ENCODE peak calls at places on chromosome X, in four cellular contexts. I, A, B and T are unnamed samples. For H3K9me3, the result is how much of the 10 kb centered on the place peaks cover.

GRCh38 chrX:141341341-141341740 is 99.0 kb upstream of the SPANXC start:
- DNase-seq in I (no peak), B (no peak), A (no peak), T (peak)

GRCh38 chrX:150602296-150602695 is 33.9 kb downstream of the MTM1 start:
- DNase-seq in A (no peak), I (no peak), B (no peak), T (no peak)

GRCh38 chrX:107766470-107767140 is 9.0 kb downstream of the TSC22D3 start:
- DNase-seq in I (no peak), A (no peak), B (no peak), T (no peak)

GRCh38 chrX:24341795-24342194 is 18.6 kb upstream of the SUPT20HL1 start:
- DNase-seq in I (no peak), A (no peak), B (no peak), T (no peak)

GRCh38 chrX:34879876-34880275 is 62.7 kb upstream of the FAM47B start:
- DNase-seq in B (no peak), I (no peak), A (no peak), T (no peak)

GRCh38 chrX:154097003-154097596 is 417 bp downstream of the MECP2 start:
- DNase-seq in B (no peak), A (peak), I (peak), T (no peak)

GRCh38 chrX:105460366-105460765 is 239.9 kb upstream of the TEX13A start:
- DNase-seq in I (no peak), B (no peak), A (no peak), T (no peak)

GRCh38 chrX:153055827-153056748 is at the start of gene PNMA3:
- DNase-seq in A (no peak), B (no peak), I (no peak), T (no peak)

GRCh38 chrX:41923925-41924693 is 755 bp upstream of the CASK start:
- DNase-seq in B (peak), A (no peak), I (peak), T (no peak)

GRCh38 chrX:57528670-57529255 is 63.0 kb upstream of the ZXDB start:
- DNase-seq in I (peak), B (no peak), A (peak), T (peak)
- TF ChIP-seq TCF7L2 in I (no peak), B (no peak), A (no peak), T (no peak)

GRCh38 chrX:40105791-40106676 is 8.3 kb upstream of the BCOR start:
- DNase-seq in B (no peak), A (no peak), I (peak), T (no peak)

GRCh38 chrX:40103565-40104323 is 6.0 kb upstream of the BCOR start:
- DNase-seq in I (peak), A (no peak), B (no peak), T (no peak)

GRCh38 chrX:40106677-40107290 is 9.0 kb upstream of the BCOR start:
- DNase-seq in B (no peak), A (no peak), I (no peak), T (no peak)

GRCh38 chrX:40104649-40105015 is 6.9 kb upstream of the BCOR start:
- DNase-seq in I (peak), B (no peak), A (no peak), T (no peak)

DNA sequence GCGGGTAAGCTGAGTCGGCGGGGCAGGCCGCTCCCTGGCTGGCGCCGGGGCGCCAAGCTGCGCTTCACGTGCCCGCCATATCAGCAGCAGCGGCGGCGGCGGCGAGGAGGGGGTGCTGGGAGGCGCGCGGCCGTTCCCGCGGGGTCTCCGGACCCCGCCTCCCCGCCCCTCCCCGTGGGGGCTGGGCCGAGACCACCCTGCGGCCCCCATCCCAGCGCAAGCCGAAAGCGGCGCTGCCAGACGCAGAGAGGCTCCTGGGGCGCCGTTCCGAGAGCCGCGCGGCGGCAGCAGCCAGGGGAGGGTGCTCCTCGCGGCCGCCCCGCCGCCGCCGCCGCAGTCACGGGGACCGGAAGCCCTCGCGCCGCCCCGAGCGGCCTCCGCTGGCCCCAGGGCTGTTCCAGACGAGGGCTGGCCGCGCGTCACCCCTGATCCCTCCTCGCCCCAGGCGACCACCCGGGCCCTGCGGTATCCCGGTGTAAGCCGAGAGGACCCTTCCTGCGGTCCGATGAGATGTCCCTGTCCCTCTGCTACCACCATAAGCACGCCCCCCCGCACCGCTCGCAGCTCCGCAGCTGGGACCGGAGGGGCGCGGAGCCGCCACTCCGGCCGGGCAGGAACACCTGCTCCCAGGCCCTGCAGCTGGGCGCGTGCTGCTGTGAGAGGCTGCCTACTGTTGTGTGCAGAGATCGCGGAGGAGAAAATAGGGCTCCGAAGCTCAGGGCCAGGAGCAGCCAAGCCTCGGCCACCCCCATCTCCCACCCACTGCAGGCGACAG is 7.4 kb upstream of the BCOR start:
- DNase-seq in I (peak), B (no peak), A (no peak), T (no peak)
- TF ChIP-seq SIN3A in I (no peak), B (no peak), A (no peak), T (no peak)

DNA sequence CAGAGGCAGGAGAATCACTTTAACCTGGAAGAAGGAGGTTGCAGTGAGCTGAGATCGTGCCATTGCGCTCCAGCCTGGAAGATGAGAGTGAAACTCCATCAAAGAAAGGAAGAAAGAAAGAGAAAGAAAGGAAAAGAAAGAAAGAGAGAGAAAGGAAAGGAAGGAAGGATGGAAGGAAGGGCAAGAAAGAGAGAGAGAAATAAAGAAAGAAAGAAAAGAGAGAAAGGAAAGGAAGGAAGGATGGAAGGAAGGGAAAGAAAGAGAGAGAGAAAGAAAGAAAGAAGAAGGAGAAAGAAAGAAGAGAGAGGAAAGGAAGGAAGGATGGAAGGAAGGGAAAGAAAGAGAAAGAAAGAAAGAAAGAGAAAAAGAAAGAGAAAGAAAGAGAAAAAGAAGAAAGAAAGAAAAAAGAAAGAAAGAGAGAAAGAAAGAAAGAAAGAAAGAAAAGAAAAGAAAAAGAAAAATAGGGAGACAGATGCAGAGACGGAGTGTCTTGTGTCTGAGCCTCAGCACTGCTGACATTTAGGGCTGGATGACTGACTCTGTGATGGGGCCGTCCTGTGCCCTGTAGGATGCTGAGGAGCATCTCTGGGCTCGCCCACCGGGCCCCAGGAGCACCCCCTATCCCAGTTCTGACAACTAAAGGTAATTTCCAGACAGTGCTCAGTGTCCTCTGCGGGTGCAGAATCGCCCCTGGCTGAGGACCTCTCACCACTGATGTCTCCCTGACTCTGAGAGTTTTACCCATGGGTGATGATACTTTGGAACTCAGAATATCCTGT is 61.7 kb downstream of the CRLF2 start:
- DNase-seq in A (no peak), B (no peak), I (no peak), T (no peak)
- H3K9me3 ChIP-seq in A (under half), B (under half), I (under half), T (under half)

DNA sequence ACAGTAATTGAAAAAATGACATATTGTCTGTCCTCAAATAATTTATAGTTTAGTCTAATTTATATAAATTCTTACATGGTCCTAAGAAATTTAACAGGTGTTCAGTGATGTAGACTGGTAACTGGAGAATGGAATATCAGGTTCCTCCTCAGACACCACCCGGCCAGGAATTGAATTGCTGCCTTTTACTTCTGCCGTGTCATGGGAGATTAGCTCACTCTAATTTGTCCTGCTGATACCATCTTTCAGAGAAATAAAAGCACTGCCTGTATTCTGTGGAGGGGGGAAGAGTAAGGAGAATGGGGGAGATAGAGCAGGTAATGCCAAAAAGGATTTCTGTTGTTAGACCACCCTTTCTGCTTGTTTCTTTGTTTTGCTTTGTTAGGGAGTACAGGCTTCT is 125.2 kb upstream of the KLHL4 start:
- DNase-seq in B (no peak), A (no peak), I (peak), T (no peak)
- TF ChIP-seq TCF7L2 in B (no peak), A (no peak), I (no peak), T (no peak)

DNA sequence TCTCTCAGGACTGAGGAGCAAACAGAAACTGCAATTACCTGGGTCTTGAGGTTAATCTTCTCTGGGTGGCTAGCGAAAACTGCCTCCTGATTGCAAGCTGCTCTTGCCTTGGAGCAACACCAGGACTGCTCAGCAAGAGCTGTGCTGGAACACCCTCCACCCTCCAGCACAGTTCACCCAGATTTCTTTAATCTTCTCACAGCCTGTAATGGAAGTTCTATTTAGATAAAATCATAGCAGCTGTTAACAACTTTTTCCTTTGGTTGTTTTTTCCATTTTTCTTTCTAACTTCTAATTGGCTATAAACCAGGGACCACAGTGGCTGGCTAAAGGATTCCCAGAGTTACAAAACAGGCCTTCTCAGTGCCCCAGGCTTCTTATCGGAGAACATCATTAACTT is 36.3 kb downstream of the OPHN1 start:
- DNase-seq in I (no peak), A (no peak), B (no peak), T (no peak)
- TF ChIP-seq SIN3A in I (no peak), A (no peak), B (no peak), T (no peak)

GRCh38 chrX:32293962-32294708 is 917.2 kb downstream of the DMD start:
- DNase-seq in A (no peak), B (no peak), I (no peak), T (no peak)
- H3K9me3 ChIP-seq in A (under half), B (under half), I (under half), T (under half)

DNA sequence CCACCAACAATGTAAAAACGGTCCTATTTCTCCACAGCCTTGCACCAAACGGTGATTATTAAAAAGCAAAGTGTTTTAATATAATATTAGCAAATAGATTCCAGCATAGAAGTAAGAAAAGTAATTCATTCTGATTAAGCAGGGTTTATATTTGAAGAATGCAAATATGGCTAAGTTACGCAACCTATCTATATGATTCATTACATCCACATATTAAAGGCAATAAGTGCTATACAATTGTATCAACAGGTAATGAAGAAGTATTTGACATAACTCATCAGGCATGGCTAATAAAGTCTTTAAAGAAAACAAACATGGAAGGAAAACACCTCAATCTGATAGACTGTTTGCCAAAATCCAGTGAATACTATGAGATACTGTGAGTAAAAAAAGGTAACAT is 29.0 kb downstream of the KCNE5 start:
- DNase-seq in I (no peak), B (no peak), A (no peak), T (no peak)
- TF ChIP-seq TCF7L2 in I (no peak), B (no peak), A (no peak), T (no peak)

GRCh38 chrX:39907964-39908616 is 189.7 kb downstream of the BCOR start:
- DNase-seq in B (peak), A (peak), I (no peak), T (peak)
- TF ChIP-seq SIN3A in B (peak), A (no peak), I (no peak), T (no peak)

DNA sequence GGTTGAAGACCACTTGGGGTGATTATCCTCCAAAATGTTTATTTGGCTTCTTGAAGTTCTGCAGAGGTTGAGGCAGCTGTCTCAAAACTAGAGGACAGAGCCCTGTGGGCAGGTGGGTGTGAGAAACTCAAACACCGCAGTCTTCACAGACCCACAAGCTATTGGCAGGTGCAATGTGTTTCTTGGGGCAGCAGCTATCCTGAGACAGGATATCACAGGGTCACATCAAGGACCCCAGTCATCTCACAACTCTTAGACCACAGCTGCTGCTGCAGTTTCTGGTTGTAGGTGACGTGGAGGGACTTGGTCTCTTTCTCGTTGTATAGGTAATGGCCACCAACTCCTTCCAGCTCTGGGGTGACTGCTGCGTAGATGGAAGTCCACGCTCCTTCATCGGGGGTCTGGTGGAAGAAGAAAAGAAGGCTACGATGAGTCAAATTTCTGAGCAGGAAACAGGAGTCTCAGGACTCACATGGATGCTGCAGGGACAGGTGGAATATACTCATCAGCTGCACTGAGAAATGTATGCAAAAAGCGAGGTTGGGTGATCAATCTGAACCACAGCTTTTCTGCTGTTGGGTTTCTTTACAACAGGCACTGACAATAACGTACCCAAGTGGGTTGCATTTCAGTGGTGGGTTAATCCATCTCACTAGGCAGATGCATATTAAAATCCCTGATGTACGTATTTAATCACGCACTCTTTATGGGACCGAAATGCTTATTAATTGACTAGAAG is 279.8 kb downstream of the DHRSX start:
- DNase-seq in I (no peak), A (no peak), B (no peak), T (no peak)
- H3K9me3 ChIP-seq in I (under half), A (under half), B (under half), T (under half)